ENCODE peak calls at places on chromosomes 5 and 9, in nine cellular contexts. One of them, this sample, is unnamed.

GRCh38 chr5:4295663-4296339 is 700.2 kb downstream of the IRX1 start:
- DNase-seq in EL: no peak
- DNase-seq in posterior cingulate gyrus: peak
- DNase-seq in stimulated activated CD8-positive, alpha-beta memory T cell treated with anti-CD3 and anti-CD28 coated beads, Interleukin-15, amount 100 ng/mL, for 4 hours: no peak
- DNase-seq in AG04450: no peak
- DNase-seq in stimulated activated CD4-positive, alpha-beta T cell treated with anti-CD3 and anti-CD28 coated beads, Interleukin-4, amount 100 ng/mL, for 1 hour: no peak
- DNase-seq in cardiac fibroblast: peak
- DNase-seq in psoas muscle: no peak
- DNase-seq in fibroblast of mammary gland: no peak
- DNase-seq in this sample: no peak

GRCh38 chr5:125160787-125161502 is 414.5 kb upstream of the ZNF608 start:
- DNase-seq in EL: peak
- DNase-seq in posterior cingulate gyrus: no peak
- DNase-seq in stimulated activated CD8-positive, alpha-beta memory T cell treated with anti-CD3 and anti-CD28 coated beads, Interleukin-15, amount 100 ng/mL, for 4 hours: no peak
- DNase-seq in AG04450: no peak
- DNase-seq in stimulated activated CD4-positive, alpha-beta T cell treated with anti-CD3 and anti-CD28 coated beads, Interleukin-4, amount 100 ng/mL, for 1 hour: no peak
- DNase-seq in cardiac fibroblast: no peak
- DNase-seq in psoas muscle: no peak
- DNase-seq in fibroblast of mammary gland: no peak
- DNase-seq in this sample: no peak

GRCh38 chr9:94931036-94931633 is 204.6 kb downstream of the AOPEP start:
- DNase-seq in EL: no peak
- DNase-seq in posterior cingulate gyrus: no peak
- DNase-seq in stimulated activated CD8-positive, alpha-beta memory T cell treated with anti-CD3 and anti-CD28 coated beads, Interleukin-15, amount 100 ng/mL, for 4 hours: no peak
- DNase-seq in AG04450: no peak
- DNase-seq in stimulated activated CD4-positive, alpha-beta T cell treated with anti-CD3 and anti-CD28 coated beads, Interleukin-4, amount 100 ng/mL, for 1 hour: no peak
- DNase-seq in cardiac fibroblast: peak
- DNase-seq in psoas muscle: no peak
- DNase-seq in fibroblast of mammary gland: no peak
- DNase-seq in this sample: no peak

GRCh38 chr5:107108111-107108510 is 562.6 kb downstream of the EFNA5 start:
- DNase-seq in EL: no peak
- DNase-seq in posterior cingulate gyrus: no peak
- DNase-seq in stimulated activated CD8-positive, alpha-beta memory T cell treated with anti-CD3 and anti-CD28 coated beads, Interleukin-15, amount 100 ng/mL, for 4 hours: no peak
- DNase-seq in AG04450: no peak
- DNase-seq in stimulated activated CD4-positive, alpha-beta T cell treated with anti-CD3 and anti-CD28 coated beads, Interleukin-4, amount 100 ng/mL, for 1 hour: no peak
- DNase-seq in cardiac fibroblast: no peak
- DNase-seq in psoas muscle: no peak
- DNase-seq in fibroblast of mammary gland: no peak
- DNase-seq in this sample: no peak

GRCh38 chr5:93381057-93381456 is 200.0 kb downstream of the NR2F1-AS1 start:
- DNase-seq in EL: no peak
- DNase-seq in posterior cingulate gyrus: no peak
- DNase-seq in stimulated activated CD8-positive, alpha-beta memory T cell treated with anti-CD3 and anti-CD28 coated beads, Interleukin-15, amount 100 ng/mL, for 4 hours: no peak
- DNase-seq in AG04450: no peak
- DNase-seq in stimulated activated CD4-positive, alpha-beta T cell treated with anti-CD3 and anti-CD28 coated beads, Interleukin-4, amount 100 ng/mL, for 1 hour: no peak
- DNase-seq in cardiac fibroblast: peak
- DNase-seq in psoas muscle: no peak
- DNase-seq in fibroblast of mammary gland: peak
- DNase-seq in this sample: no peak

GRCh38 chr5:124963236-124963929 is 216.9 kb upstream of the ZNF608 start:
- DNase-seq in EL: peak
- DNase-seq in posterior cingulate gyrus: no peak
- DNase-seq in stimulated activated CD8-positive, alpha-beta memory T cell treated with anti-CD3 and anti-CD28 coated beads, Interleukin-15, amount 100 ng/mL, for 4 hours: no peak
- DNase-seq in AG04450: peak
- DNase-seq in stimulated activated CD4-positive, alpha-beta T cell treated with anti-CD3 and anti-CD28 coated beads, Interleukin-4, amount 100 ng/mL, for 1 hour: no peak
- DNase-seq in cardiac fibroblast: peak
- DNase-seq in psoas muscle: no peak
- DNase-seq in fibroblast of mammary gland: peak
- DNase-seq in this sample: no peak

GRCh38 chr5:62343428-62343827 is 37.4 kb downstream of the KIF2A start:
- DNase-seq in EL: peak
- DNase-seq in posterior cingulate gyrus: no peak
- DNase-seq in stimulated activated CD8-positive, alpha-beta memory T cell treated with anti-CD3 and anti-CD28 coated beads, Interleukin-15, amount 100 ng/mL, for 4 hours: no peak
- DNase-seq in AG04450: no peak
- DNase-seq in stimulated activated CD4-positive, alpha-beta T cell treated with anti-CD3 and anti-CD28 coated beads, Interleukin-4, amount 100 ng/mL, for 1 hour: no peak
- DNase-seq in cardiac fibroblast: peak
- DNase-seq in psoas muscle: no peak
- DNase-seq in fibroblast of mammary gland: peak
- DNase-seq in this sample: no peak

GRCh38 chr9:37984672-37985611 is 81.0 kb upstream of the SLC25A51 start:
- DNase-seq in EL: peak
- DNase-seq in posterior cingulate gyrus: no peak
- DNase-seq in stimulated activated CD8-positive, alpha-beta memory T cell treated with anti-CD3 and anti-CD28 coated beads, Interleukin-15, amount 100 ng/mL, for 4 hours: no peak
- DNase-seq in AG04450: no peak
- DNase-seq in stimulated activated CD4-positive, alpha-beta T cell treated with anti-CD3 and anti-CD28 coated beads, Interleukin-4, amount 100 ng/mL, for 1 hour: no peak
- DNase-seq in cardiac fibroblast: peak
- DNase-seq in psoas muscle: peak
- DNase-seq in fibroblast of mammary gland: peak
- DNase-seq in this sample: no peak

GRCh38 chr5:160181965-160182622 is 47.2 kb upstream of the FABP6 start:
- DNase-seq in EL: peak
- DNase-seq in posterior cingulate gyrus: no peak
- DNase-seq in stimulated activated CD8-positive, alpha-beta memory T cell treated with anti-CD3 and anti-CD28 coated beads, Interleukin-15, amount 100 ng/mL, for 4 hours: no peak
- DNase-seq in AG04450: no peak
- DNase-seq in stimulated activated CD4-positive, alpha-beta T cell treated with anti-CD3 and anti-CD28 coated beads, Interleukin-4, amount 100 ng/mL, for 1 hour: no peak
- DNase-seq in cardiac fibroblast: peak
- DNase-seq in psoas muscle: no peak
- DNase-seq in fibroblast of mammary gland: no peak
- DNase-seq in this sample: no peak

GRCh38 chr9:21367957-21368356 is at the start of gene IFNA13:
- DNase-seq in EL: no peak
- DNase-seq in posterior cingulate gyrus: no peak
- DNase-seq in stimulated activated CD8-positive, alpha-beta memory T cell treated with anti-CD3 and anti-CD28 coated beads, Interleukin-15, amount 100 ng/mL, for 4 hours: no peak
- DNase-seq in AG04450: no peak
- DNase-seq in stimulated activated CD4-positive, alpha-beta T cell treated with anti-CD3 and anti-CD28 coated beads, Interleukin-4, amount 100 ng/mL, for 1 hour: no peak
- DNase-seq in cardiac fibroblast: no peak
- DNase-seq in psoas muscle: no peak
- DNase-seq in fibroblast of mammary gland: no peak
- DNase-seq in this sample: no peak

GRCh38 chr9:96556701-96557461 is 62.8 kb downstream of the CDC14B start:
- DNase-seq in EL: no peak
- DNase-seq in posterior cingulate gyrus: peak
- DNase-seq in stimulated activated CD8-positive, alpha-beta memory T cell treated with anti-CD3 and anti-CD28 coated beads, Interleukin-15, amount 100 ng/mL, for 4 hours: no peak
- DNase-seq in AG04450: no peak
- DNase-seq in stimulated activated CD4-positive, alpha-beta T cell treated with anti-CD3 and anti-CD28 coated beads, Interleukin-4, amount 100 ng/mL, for 1 hour: no peak
- DNase-seq in cardiac fibroblast: peak
- DNase-seq in psoas muscle: peak
- DNase-seq in fibroblast of mammary gland: peak
- DNase-seq in this sample: peak

GRCh38 chr5:150214289-150214688 is 24.4 kb downstream of the SLC6A7 start:
- DNase-seq in EL: peak
- DNase-seq in posterior cingulate gyrus: no peak
- DNase-seq in stimulated activated CD8-positive, alpha-beta memory T cell treated with anti-CD3 and anti-CD28 coated beads, Interleukin-15, amount 100 ng/mL, for 4 hours: no peak
- DNase-seq in AG04450: no peak
- DNase-seq in stimulated activated CD4-positive, alpha-beta T cell treated with anti-CD3 and anti-CD28 coated beads, Interleukin-4, amount 100 ng/mL, for 1 hour: no peak
- DNase-seq in cardiac fibroblast: peak
- DNase-seq in psoas muscle: peak
- DNase-seq in fibroblast of mammary gland: peak
- DNase-seq in this sample: peak

GRCh38 chr5:139523635-139524445 is 37.3 kb upstream of the UBE2D2 start:
- DNase-seq in EL: no peak
- DNase-seq in posterior cingulate gyrus: no peak
- DNase-seq in stimulated activated CD8-positive, alpha-beta memory T cell treated with anti-CD3 and anti-CD28 coated beads, Interleukin-15, amount 100 ng/mL, for 4 hours: no peak
- DNase-seq in AG04450: no peak
- DNase-seq in stimulated activated CD4-positive, alpha-beta T cell treated with anti-CD3 and anti-CD28 coated beads, Interleukin-4, amount 100 ng/mL, for 1 hour: no peak
- DNase-seq in cardiac fibroblast: no peak
- DNase-seq in psoas muscle: no peak
- DNase-seq in fibroblast of mammary gland: no peak
- DNase-seq in this sample: no peak

GRCh38 chr9:137985637-137986071 is 108.1 kb downstream of the CACNA1B start:
- DNase-seq in EL: no peak
- DNase-seq in posterior cingulate gyrus: no peak
- DNase-seq in stimulated activated CD8-positive, alpha-beta memory T cell treated with anti-CD3 and anti-CD28 coated beads, Interleukin-15, amount 100 ng/mL, for 4 hours: no peak
- DNase-seq in AG04450: no peak
- DNase-seq in stimulated activated CD4-positive, alpha-beta T cell treated with anti-CD3 and anti-CD28 coated beads, Interleukin-4, amount 100 ng/mL, for 1 hour: no peak
- DNase-seq in cardiac fibroblast: no peak
- DNase-seq in psoas muscle: no peak
- DNase-seq in fibroblast of mammary gland: no peak
- DNase-seq in this sample: peak

GRCh38 chr5:177959315-177959714 is 36.7 kb downstream of the PROP1 start:
- DNase-seq in EL: no peak
- DNase-seq in posterior cingulate gyrus: no peak
- DNase-seq in stimulated activated CD8-positive, alpha-beta memory T cell treated with anti-CD3 and anti-CD28 coated beads, Interleukin-15, amount 100 ng/mL, for 4 hours: no peak
- DNase-seq in AG04450: no peak
- DNase-seq in stimulated activated CD4-positive, alpha-beta T cell treated with anti-CD3 and anti-CD28 coated beads, Interleukin-4, amount 100 ng/mL, for 1 hour: no peak
- DNase-seq in cardiac fibroblast: no peak
- DNase-seq in psoas muscle: no peak
- DNase-seq in fibroblast of mammary gland: no peak
- DNase-seq in this sample: no peak

GRCh38 chr5:148729182-148729581 is 74.9 kb upstream of the HTR4 start:
- DNase-seq in EL: no peak
- DNase-seq in posterior cingulate gyrus: no peak
- DNase-seq in stimulated activated CD8-positive, alpha-beta memory T cell treated with anti-CD3 and anti-CD28 coated beads, Interleukin-15, amount 100 ng/mL, for 4 hours: no peak
- DNase-seq in AG04450: no peak
- DNase-seq in stimulated activated CD4-positive, alpha-beta T cell treated with anti-CD3 and anti-CD28 coated beads, Interleukin-4, amount 100 ng/mL, for 1 hour: no peak
- DNase-seq in cardiac fibroblast: peak
- DNase-seq in psoas muscle: no peak
- DNase-seq in fibroblast of mammary gland: no peak
- DNase-seq in this sample: no peak

GRCh38 chr5:133113331-133114061 is 61.7 kb downstream of the HSPA4 start:
- DNase-seq in EL: peak
- DNase-seq in posterior cingulate gyrus: no peak
- DNase-seq in stimulated activated CD8-positive, alpha-beta memory T cell treated with anti-CD3 and anti-CD28 coated beads, Interleukin-15, amount 100 ng/mL, for 4 hours: no peak
- DNase-seq in AG04450: peak
- DNase-seq in stimulated activated CD4-positive, alpha-beta T cell treated with anti-CD3 and anti-CD28 coated beads, Interleukin-4, amount 100 ng/mL, for 1 hour: peak
- DNase-seq in cardiac fibroblast: peak
- DNase-seq in psoas muscle: no peak
- DNase-seq in fibroblast of mammary gland: peak
- DNase-seq in this sample: no peak

GRCh38 chr5:34886718-34887117 is 28.6 kb downstream of the RAD1 start:
- DNase-seq in EL: no peak
- DNase-seq in posterior cingulate gyrus: no peak
- DNase-seq in stimulated activated CD8-positive, alpha-beta memory T cell treated with anti-CD3 and anti-CD28 coated beads, Interleukin-15, amount 100 ng/mL, for 4 hours: no peak
- DNase-seq in AG04450: no peak
- DNase-seq in stimulated activated CD4-positive, alpha-beta T cell treated with anti-CD3 and anti-CD28 coated beads, Interleukin-4, amount 100 ng/mL, for 1 hour: no peak
- DNase-seq in cardiac fibroblast: no peak
- DNase-seq in psoas muscle: no peak
- DNase-seq in fibroblast of mammary gland: no peak
- DNase-seq in this sample: no peak

GRCh38 chr9:71681104-71681707 is 87.1 kb downstream of the CEMIP2 start:
- DNase-seq in EL: peak
- DNase-seq in posterior cingulate gyrus: no peak
- DNase-seq in stimulated activated CD8-positive, alpha-beta memory T cell treated with anti-CD3 and anti-CD28 coated beads, Interleukin-15, amount 100 ng/mL, for 4 hours: no peak
- DNase-seq in AG04450: no peak
- DNase-seq in stimulated activated CD4-positive, alpha-beta T cell treated with anti-CD3 and anti-CD28 coated beads, Interleukin-4, amount 100 ng/mL, for 1 hour: no peak
- DNase-seq in cardiac fibroblast: peak
- DNase-seq in psoas muscle: no peak
- DNase-seq in fibroblast of mammary gland: peak
- DNase-seq in this sample: no peak

GRCh38 chr9:127763918-127764384 is 14.5 kb downstream of the SH2D3C start:
- DNase-seq in EL: peak
- DNase-seq in posterior cingulate gyrus: no peak
- DNase-seq in stimulated activated CD8-positive, alpha-beta memory T cell treated with anti-CD3 and anti-CD28 coated beads, Interleukin-15, amount 100 ng/mL, for 4 hours: no peak
- DNase-seq in AG04450: no peak
- DNase-seq in stimulated activated CD4-positive, alpha-beta T cell treated with anti-CD3 and anti-CD28 coated beads, Interleukin-4, amount 100 ng/mL, for 1 hour: peak
- DNase-seq in cardiac fibroblast: peak
- DNase-seq in psoas muscle: peak
- DNase-seq in fibroblast of mammary gland: peak
- DNase-seq in this sample: no peak